ENCODE peak calls at places on chromosomes 11 and 22, in seven cellular contexts. J is K562, Y is H1, F is HepG2, O is GM12878, Z is SK-N-SH, P is T47D. X is an unnamed sample.

GRCh38 chr11:69260622-69261021 is 33.3 kb upstream of the MYEOV start:
- DNase-seq in J (no peak), Y (no peak), F (no peak), O (no peak), Z (no peak), P (no peak), X (no peak)

GRCh38 chr22:50141891-50142363 is 28.6 kb upstream of the PANX2 start:
- DNase-seq in J (peak), Y (peak), F (no peak), O (no peak), Z (peak), P (peak), X (no peak)

GRCh38 chr11:130211144-130211543 is 51.6 kb downstream of the ST14 start:
- DNase-seq in J (no peak), Y (peak), F (no peak), O (no peak), Z (no peak), P (no peak), X (no peak)

GRCh38 chr11:129590753-129591475 is 215.3 kb downstream of the BARX2 start:
- DNase-seq in J (no peak), Y (no peak), F (no peak), O (no peak), Z (no peak), P (no peak), X (no peak)

GRCh38 chr11:77147668-77148321 is 19.7 kb downstream of the MYO7A start:
- DNase-seq in J (no peak), Y (peak), F (no peak), O (no peak), Z (no peak), P (no peak), X (no peak)

GRCh38 chr22:49937758-49938564 is 19.5 kb downstream of the CRELD2 start:
- DNase-seq in J (no peak), Y (no peak), F (peak), O (no peak), Z (no peak), P (no peak), X (no peak)

GRCh38 chr22:39898997-39899396 is 1.9 kb upstream of the GRAP2 start:
- DNase-seq in J (no peak), Y (no peak), F (no peak), O (peak), Z (no peak), P (no peak), X (no peak)

GRCh38 chr22:17446704-17447103 is 77.4 kb downstream of the CECR2 start:
- DNase-seq in J (peak), Y (no peak), F (no peak), O (no peak), Z (no peak), P (no peak), X (no peak)

GRCh38 chr11:64007629-64008282 is 21.5 kb downstream of the OTUB1 start:
- DNase-seq in J (peak), Y (peak), F (peak), O (no peak), Z (peak), P (no peak), X (peak)

GRCh38 chr11:125211191-125211953 is 46.8 kb downstream of the PKNOX2 start:
- DNase-seq in J (no peak), Y (no peak), F (no peak), O (no peak), Z (no peak), P (peak), X (no peak)

GRCh38 chr22:28600546-28601143 is 79.0 kb downstream of the TTC28 start:
- DNase-seq in J (peak), Y (no peak), F (peak), O (no peak), Z (peak), P (peak), X (peak)

GRCh38 chr22:37549704-37550059 is 10.6 kb upstream of the CDC42EP1 start:
- DNase-seq in J (no peak), Y (no peak), F (no peak), O (no peak), Z (peak), P (peak), X (no peak)

GRCh38 chr11:107736546-107736945 is 24.7 kb upstream of the SLN start:
- DNase-seq in J (no peak), Y (no peak), F (no peak), O (no peak), Z (no peak), P (no peak), X (no peak)

GRCh38 chr22:35072939-35073338 is 7.0 kb downstream of the ISX start:
- DNase-seq in J (peak), Y (no peak), F (no peak), O (no peak), Z (no peak), P (no peak), X (no peak)

GRCh38 chr11:86818466-86819282 is 18.3 kb downstream of the PRSS23 start:
- DNase-seq in J (peak), Y (no peak), F (peak), O (peak), Z (peak), P (peak), X (peak)

GRCh38 chr11:58591659-58592058 is 12.8 kb downstream of the ZFP91 start:
- DNase-seq in J (no peak), Y (no peak), F (no peak), O (no peak), Z (no peak), P (no peak), X (no peak)

DNA sequence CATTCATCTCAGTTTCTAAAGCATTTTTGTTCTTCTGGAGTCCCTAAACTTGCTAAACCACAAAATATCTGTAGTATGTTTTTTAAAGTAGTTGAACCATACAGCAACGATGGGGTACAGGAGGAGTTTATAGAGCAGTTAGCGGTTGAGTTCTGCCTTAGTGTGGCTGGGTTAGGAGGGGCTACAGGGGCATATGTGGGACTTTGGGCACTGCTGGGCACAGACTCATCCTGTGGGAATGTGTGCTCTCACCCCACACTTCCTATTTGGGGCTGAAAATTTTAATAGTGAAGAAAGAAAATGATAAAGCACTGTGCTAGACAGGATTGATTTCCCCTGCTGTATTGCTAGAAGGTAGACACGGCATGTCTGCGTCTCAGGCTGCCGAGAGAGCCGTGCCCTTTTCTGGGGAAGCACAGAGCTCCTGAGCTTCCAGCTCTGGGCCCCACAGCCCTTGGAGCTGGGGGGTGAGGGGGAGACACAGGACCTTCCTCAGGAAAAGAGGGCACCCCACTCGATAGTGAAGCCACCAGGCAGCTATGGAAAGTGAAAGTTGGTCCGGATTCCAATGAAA is 81.3 kb upstream of the PPARA start:
- DNase-seq in J (no peak), Y (no peak), F (no peak), O (no peak), Z (no peak), P (peak), X (no peak)
- TF ChIP-seq JUND in J (no peak), Y (no peak), F (no peak), O (no peak), Z (peak), P (no peak), X (no peak)

GRCh38 chr11:79415912-79416311 is 24.9 kb downstream of the TENM4 start:
- DNase-seq in J (no peak), Y (no peak), F (no peak), O (no peak), Z (no peak), P (no peak), X (no peak)

GRCh38 chr11:79414644-79415317 is 26.0 kb downstream of the TENM4 start:
- DNase-seq in J (no peak), Y (no peak), F (no peak), O (no peak), Z (no peak), P (no peak), X (no peak)

GRCh38 chr11:79413258-79413657 is 27.6 kb downstream of the TENM4 start:
- DNase-seq in J (no peak), Y (no peak), F (no peak), O (no peak), Z (peak), P (peak), X (no peak)

GRCh38 chr11:79417069-79417920 is 23.5 kb downstream of the TENM4 start:
- DNase-seq in J (no peak), Y (no peak), F (no peak), O (no peak), Z (no peak), P (no peak), X (no peak)

DNA sequence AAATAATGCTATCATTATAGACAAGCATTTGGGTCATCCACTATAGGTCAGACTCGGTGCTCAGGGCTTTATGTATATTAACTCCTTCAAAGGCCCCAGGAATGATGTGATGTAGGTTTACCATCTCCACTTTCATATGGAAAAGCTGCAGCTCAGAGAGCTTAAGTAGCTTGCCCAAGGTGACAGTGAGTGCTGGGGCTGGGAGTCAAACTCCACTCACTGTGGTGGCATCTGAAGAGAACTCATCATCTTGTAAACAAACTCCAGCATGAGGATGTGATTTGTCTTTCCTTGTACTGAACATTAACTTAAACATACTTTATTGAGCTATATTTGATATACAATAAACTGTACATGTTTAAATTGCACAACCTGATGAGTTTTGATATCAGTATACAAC is 25.4 kb downstream of the TENM4 start:
- DNase-seq in J (no peak), Y (no peak), F (no peak), O (no peak), Z (no peak), P (no peak), X (no peak)
- TF ChIP-seq JUND in J (no peak), Y (no peak), F (no peak), O (no peak), Z (no peak), P (no peak), X (no peak)

DNA sequence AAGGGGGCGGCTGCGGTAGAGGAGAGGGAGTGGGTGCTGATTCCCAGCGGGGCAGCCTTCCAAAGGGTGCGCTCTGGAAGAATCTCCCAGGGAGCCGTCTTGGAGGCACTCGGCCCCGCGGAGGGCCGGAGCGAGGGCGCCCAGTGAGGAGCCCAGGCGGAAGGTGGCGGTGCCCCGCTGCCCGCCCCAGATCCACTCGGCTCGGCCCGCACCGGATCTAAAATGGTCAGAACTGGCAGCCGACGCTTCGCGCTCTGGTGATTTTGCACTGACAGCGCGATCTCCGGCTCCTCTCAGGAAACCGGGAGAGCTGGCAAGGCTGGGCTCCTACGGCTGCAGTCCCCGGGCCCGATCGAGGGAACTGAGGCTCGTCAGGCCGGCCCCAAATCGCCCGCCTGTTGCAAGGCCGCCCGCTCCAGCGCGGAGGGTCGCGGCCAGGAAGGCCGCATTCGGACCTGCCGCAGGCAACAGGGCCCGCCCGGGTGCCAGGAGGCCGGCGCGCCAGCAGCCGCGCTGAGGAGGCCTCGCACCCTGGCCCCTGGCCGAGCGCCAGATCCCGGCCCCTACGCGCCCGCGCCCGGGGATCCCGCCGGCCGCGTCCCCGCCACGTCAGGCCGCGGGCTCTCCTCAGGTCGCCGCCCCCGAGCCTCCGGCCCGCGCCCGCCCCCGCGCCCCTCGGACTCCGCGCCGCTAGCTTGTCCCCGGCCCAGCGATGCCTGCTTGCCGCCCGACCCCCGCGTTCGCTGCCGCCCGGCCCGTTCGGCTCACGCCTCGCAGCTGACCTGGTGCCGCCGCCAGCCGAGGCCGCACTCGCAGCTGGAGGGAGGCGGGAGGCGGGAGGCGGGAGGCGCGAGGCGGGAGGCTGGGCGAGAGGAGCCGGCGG is at the start of gene KLHL22:
- DNase-seq in J (no peak), Y (peak), F (peak), O (no peak), Z (peak), P (peak), X (no peak)
- TF ChIP-seq JUND in J (no peak), Y (no peak), F (no peak), O (no peak), Z (no peak), P (no peak), X (no peak)

DNA sequence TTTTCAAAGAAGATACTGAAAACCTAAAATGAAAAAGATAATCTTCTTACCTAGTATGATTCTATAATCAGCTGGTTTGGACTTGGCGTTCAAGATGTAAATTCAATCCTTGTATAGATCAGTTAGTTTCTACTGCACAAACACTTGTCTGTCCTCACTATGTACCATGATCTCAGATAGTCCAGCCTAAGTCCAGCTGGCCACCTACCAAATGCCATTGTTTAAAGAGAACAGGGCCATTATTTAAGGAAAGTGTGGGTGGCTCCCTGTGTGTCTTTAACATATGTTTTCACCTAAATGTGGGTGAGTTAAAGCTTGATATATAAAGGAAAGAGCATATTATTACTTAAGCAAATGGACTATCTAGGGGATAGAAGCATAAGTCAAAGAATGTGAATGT is 38.6 kb downstream of the BLID start:
- DNase-seq in J (no peak), Y (no peak), F (no peak), O (no peak), Z (no peak), P (no peak), X (no peak)
- TF ChIP-seq JUND in J (no peak), Y (no peak), F (no peak), O (no peak), Z (no peak), P (no peak), X (no peak)

DNA sequence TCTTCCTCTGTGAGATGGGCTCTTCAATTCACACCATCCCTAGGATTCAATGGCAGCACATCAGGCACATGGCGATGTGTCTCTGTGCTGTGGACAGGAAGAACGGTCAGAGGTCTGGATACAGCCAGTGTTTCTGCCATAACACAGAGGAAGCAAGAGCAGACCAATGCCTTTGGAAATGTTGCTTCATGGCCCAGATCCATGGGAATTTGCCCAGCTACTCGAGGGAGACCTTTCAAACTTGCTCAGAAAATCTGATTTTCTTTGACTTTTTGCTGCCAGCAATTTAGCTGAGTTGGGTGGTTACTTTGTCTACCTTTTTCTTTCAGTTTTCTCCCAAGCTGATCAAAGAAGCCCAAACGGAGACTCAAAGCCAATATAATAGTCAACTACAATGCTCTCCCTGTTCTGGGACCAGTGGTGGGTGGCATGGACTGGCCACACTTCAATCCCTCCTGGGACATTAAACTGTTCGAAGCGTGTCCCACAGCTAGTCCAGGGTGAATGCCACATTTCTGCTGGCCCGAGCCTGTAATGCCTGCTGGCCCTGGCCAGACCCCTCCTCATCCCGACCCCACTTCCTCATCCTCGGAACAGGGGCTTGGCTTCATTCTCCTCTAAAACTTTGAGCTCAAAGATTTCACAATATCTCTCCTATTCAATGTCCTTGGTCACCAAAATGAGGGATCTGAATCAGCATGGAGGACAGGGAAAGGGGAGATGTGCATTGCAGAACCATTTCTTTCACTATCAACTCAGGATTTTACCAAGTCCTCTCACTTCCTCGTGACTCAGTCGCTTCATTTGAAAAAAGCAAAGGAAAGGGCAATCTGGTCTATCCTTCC is 93.3 kb downstream of the ABTB2 start:
- DNase-seq in J (no peak), Y (no peak), F (no peak), O (no peak), Z (no peak), P (no peak), X (no peak)
- TF ChIP-seq JUND in J (no peak), Y (no peak), F (no peak), O (no peak), Z (no peak), P (no peak), X (no peak)

DNA sequence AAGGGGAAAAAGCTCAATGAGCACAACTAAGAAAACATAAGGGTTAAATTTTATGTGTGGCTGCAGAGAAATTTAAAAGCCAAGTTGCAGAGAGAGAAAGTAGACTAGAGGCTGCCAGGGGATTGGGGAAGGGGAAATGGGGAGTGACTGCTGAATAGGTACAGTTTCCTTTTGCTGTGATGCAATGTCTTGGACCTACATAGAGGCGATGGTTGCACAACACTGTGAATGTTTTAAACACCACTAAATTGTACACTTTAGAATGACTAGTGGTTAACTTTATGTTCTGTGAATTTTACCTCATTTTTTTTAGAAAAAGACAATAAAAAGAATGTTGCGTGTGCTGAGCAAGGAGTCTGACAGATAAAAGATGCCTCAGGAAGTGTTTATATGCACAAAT is 36.5 kb downstream of the TENM4 start:
- DNase-seq in J (no peak), Y (no peak), F (no peak), O (no peak), Z (no peak), P (no peak), X (no peak)
- TF ChIP-seq JUND in J (no peak), Y (no peak), F (no peak), O (no peak), Z (no peak), P (no peak), X (no peak)

GRCh38 chr11:114088216-114088615 is 28.7 kb downstream of the ZBTB16 start:
- DNase-seq in J (no peak), Y (no peak), F (no peak), O (no peak), Z (no peak), P (no peak), X (no peak)
- TF ChIP-seq JUND in J (no peak), Y (no peak), F (no peak), O (no peak), Z (no peak), P (no peak), X (no peak)

DNA sequence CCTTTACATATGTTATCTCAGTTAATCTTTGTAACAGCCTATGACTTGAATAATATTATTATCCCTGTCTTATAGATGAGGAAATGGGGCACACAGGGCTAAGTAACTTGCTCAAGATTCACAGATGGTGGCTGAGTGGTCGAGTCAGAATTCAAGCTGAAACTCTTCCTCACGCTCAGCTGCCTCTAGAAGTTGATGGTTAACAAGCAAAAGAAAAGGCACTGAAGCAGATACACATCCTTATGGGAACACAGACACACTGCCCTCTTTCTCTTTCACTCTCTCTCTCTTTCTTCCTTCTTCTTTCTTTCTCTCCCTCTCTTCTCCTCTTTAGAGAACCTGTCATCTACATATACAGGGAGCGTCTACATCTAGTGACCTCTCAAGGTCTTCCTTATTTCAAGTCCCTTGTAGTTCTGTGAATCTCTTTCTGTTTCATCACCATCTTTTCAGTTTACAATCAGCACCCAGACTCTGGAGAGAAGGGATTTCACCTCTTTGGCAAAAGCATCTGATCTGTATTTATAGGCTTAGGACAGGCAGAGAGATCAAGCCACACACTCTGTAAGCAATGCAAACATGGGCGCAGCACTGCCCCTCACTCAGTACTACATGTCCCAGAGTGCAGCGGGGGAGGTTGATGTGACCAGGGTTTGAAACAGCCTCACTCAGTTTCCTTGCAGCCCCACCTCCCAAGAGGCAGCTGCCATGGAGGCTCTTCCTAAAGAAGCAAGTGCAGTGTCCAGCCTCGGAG is 75.7 kb downstream of the GRAMD1B start:
- DNase-seq in J (no peak), Y (peak), F (no peak), O (no peak), Z (peak), P (peak), X (no peak)
- TF ChIP-seq JUND in J (no peak), Y (no peak), F (no peak), O (no peak), Z (no peak), P (no peak), X (no peak)

X was measured in HCT116.